ENCODE peak calls at places on chromosomes 6 and 20, in eight cellular contexts. O is fibroblast of pulmonary artery, V is RWPE1, X is AG09309, G is neural crest cell, Q is foreskin fibroblast, D is epithelial cell of esophagus, E is left ventricle myocardium inferior. P is an unnamed sample.

GRCh38 chr20:35312348-35312747 is 20.1 kb upstream of the FAM83C start:
- DNase-seq in E (no peak), V (peak), D (peak), O (peak), X (peak), Q (peak), G (no peak), P (no peak)

GRCh38 chr6:11978169-11978987 is 33.7 kb upstream of the HIVEP1 start:
- DNase-seq in G (no peak), X (no peak), E (no peak), D (no peak), O (no peak), V (no peak), Q (no peak), P (no peak)

GRCh38 chr6:144434308-144434990 is 149.3 kb downstream of the UTRN start:
- DNase-seq in E (no peak), D (peak), G (no peak), V (peak), Q (peak), X (peak), O (peak), P (no peak)

GRCh38 chr20:50403565-50404418 is 106.4 kb upstream of the PTPN1 start:
- DNase-seq in O (no peak), Q (no peak), E (no peak), D (no peak), X (no peak), G (no peak), V (no peak), P (no peak)

GRCh38 chr6:16316741-16317251 is 78.4 kb downstream of the GMPR start:
- DNase-seq in G (no peak), E (no peak), X (no peak), O (peak), V (peak), Q (peak), D (peak), P (no peak)

GRCh38 chr6:37889015-37889885 is 69.7 kb downstream of the ZFAND3 start:
- DNase-seq in E (no peak), G (no peak), X (no peak), D (peak), Q (no peak), O (no peak), V (no peak), P (no peak)

GRCh38 chr6:148432405-148433195 is 90.0 kb downstream of the SASH1 start:
- DNase-seq in X (no peak), E (no peak), G (no peak), V (no peak), O (peak), D (no peak), Q (no peak), P (no peak)

GRCh38 chr20:37902504-37903313 is at the start of gene VSTM2L:
- DNase-seq in E (no peak), G (peak), D (peak), Q (peak), V (peak), O (peak), X (peak), P (no peak)

GRCh38 chr20:33753763-33754162 is 22.0 kb downstream of the ZNF341 start:
- DNase-seq in G (no peak), O (peak), E (no peak), Q (peak), D (peak), V (no peak), X (no peak), P (no peak)

GRCh38 chr20:57003012-57003411 is 263.4 kb downstream of the BMP7 start:
- DNase-seq in E (no peak), X (no peak), O (no peak), V (no peak), G (no peak), Q (no peak), D (no peak), P (no peak)

GRCh38 chr6:66814156-66814555 is 1107.1 kb upstream of the EYS start:
- DNase-seq in E (no peak), X (no peak), V (no peak), D (no peak), Q (no peak), O (no peak), G (no peak), P (no peak)

GRCh38 chr20:44448753-44449546 is 26.7 kb upstream of the TTPAL start:
- DNase-seq in G (peak), O (no peak), X (no peak), V (no peak), Q (no peak), D (peak), E (no peak), P (peak)

GRCh38 chr6:100823041-100823440 is 58.1 kb downstream of the ASCC3 start:
- DNase-seq in V (no peak), X (no peak), E (no peak), O (no peak), D (no peak), Q (no peak), G (no peak), P (no peak)

GRCh38 chr6:18213439-18213838 is 50.9 kb downstream of the DEK start:
- DNase-seq in O (no peak), Q (no peak), X (no peak), D (no peak), V (no peak), E (no peak), G (no peak), P (no peak)

GRCh38 chr20:46145646-46146045 is 27.5 kb downstream of the CD40 start:
- DNase-seq in E (no peak), O (no peak), Q (no peak), V (no peak), D (no peak), X (no peak), G (no peak), P (no peak)

GRCh38 chr20:51480507-51481270 is 61.8 kb downstream of the NFATC2 start:
- DNase-seq in Q (no peak), G (no peak), E (no peak), O (no peak), D (no peak), X (no peak), V (no peak), P (no peak)

GRCh38 chr6:24666097-24666615 is 543 bp downstream of the TDP2 start:
- DNase-seq in G (no peak), O (peak), Q (peak), E (peak), X (no peak), D (peak), V (peak), P (no peak)

GRCh38 chr20:24838551-24839530 is 110.2 kb upstream of the CST7 start:
- DNase-seq in V (no peak), X (peak), O (no peak), E (no peak), D (peak), Q (peak), G (no peak), P (no peak)

GRCh38 chr6:147774856-147775255 is 266.4 kb downstream of the SAMD5 start:
- DNase-seq in O (no peak), X (no peak), G (no peak), E (no peak), V (no peak), Q (no peak), D (no peak), P (no peak)

GRCh38 chr6:79538481-79538971 is 1.3 kb upstream of the LCA5 start:
- DNase-seq in E (no peak), G (no peak), Q (peak), X (no peak), V (peak), D (peak), O (peak), P (no peak)

GRCh38 chr6:19719691-19720127 is 117.5 kb upstream of the ID4 start:
- DNase-seq in G (peak), O (peak), E (no peak), Q (peak), V (no peak), X (no peak), D (peak), P (no peak)

GRCh38 chr6:10933126-10933525 is 46.3 kb downstream of the SYCP2L start:
- DNase-seq in Q (no peak), G (no peak), V (no peak), E (no peak), O (no peak), X (no peak), D (no peak), P (no peak)

GRCh38 chr20:22341508-22341907 is 242.9 kb downstream of the FOXA2 start:
- DNase-seq in D (peak), V (peak), X (no peak), E (no peak), G (no peak), Q (no peak), O (peak), P (no peak)

GRCh38 chr6:12064125-12064524 is 52.0 kb downstream of the HIVEP1 start:
- DNase-seq in Q (peak), E (no peak), D (no peak), X (peak), O (no peak), V (no peak), G (no peak), P (no peak)

GRCh38 chr6:5084192-5084786 is 852 bp upstream of the PPP1R3G start:
- DNase-seq in X (no peak), Q (no peak), O (no peak), E (peak), G (no peak), V (no peak), D (no peak), P (no peak)

GRCh38 chr6:7155871-7156579 is 48.3 kb downstream of the RREB1 start:
- DNase-seq in V (no peak), G (no peak), D (no peak), Q (no peak), E (no peak), O (no peak), X (no peak), P (no peak)

GRCh38 chr6:16559091-16559490 is 202.2 kb downstream of the ATXN1 start:
- DNase-seq in G (no peak), X (no peak), E (no peak), Q (no peak), O (peak), V (no peak), D (no peak), P (no peak)

GRCh38 chr6:149834513-149835481 is 29.4 kb downstream of the LRP11 start:
- DNase-seq in G (peak), E (no peak), D (peak), O (peak), Q (peak), V (peak), X (no peak), P (no peak)

GRCh38 chr6:7432391-7433207 is 43.0 kb downstream of the RIOK1 start:
- DNase-seq in Q (no peak), O (no peak), X (no peak), D (no peak), V (no peak), G (no peak), E (no peak), P (no peak)

GRCh38 chr6:134621858-134622257 is 303.9 kb upstream of the SGK1 start:
- DNase-seq in O (no peak), Q (peak), X (no peak), E (no peak), V (peak), D (peak), G (no peak), P (no peak)

GRCh38 chr20:1809121-1809520 is 86.1 kb upstream of the SIRPA start:
- DNase-seq in G (no peak), V (peak), Q (peak), X (no peak), O (peak), D (peak), E (no peak), P (no peak)

GRCh38 chr6:70108230-70108629 is 194.7 kb downstream of the COL9A1 start:
- DNase-seq in X (no peak), O (peak), Q (peak), E (no peak), D (peak), G (peak), V (peak), P (no peak)

GRCh38 chr20:1761116-1761515 is 103.5 kb upstream of the SIRPG start:
- DNase-seq in D (peak), Q (peak), X (peak), G (no peak), E (no peak), V (peak), O (peak), P (no peak)

GRCh38 chr6:110513001-110513400 is 36.6 kb upstream of the SLC22A16 start:
- DNase-seq in O (peak), X (no peak), V (no peak), D (peak), G (no peak), Q (peak), E (no peak), P (no peak)

GRCh38 chr6:81750660-81751387 is 1.7 kb downstream of the TENT5A start:
- DNase-seq in V (peak), D (peak), O (peak), E (no peak), G (no peak), X (no peak), Q (peak), P (no peak)

GRCh38 chr6:96898241-96898851 is 655 bp upstream of the NDUFAF4 start:
- DNase-seq in Q (peak), D (peak), O (peak), V (peak), E (no peak), G (no peak), X (no peak), P (no peak)

GRCh38 chr6:37696220-37696840 is 1.4 kb downstream of the MDGA1 start:
- DNase-seq in V (peak), E (no peak), G (peak), Q (peak), D (peak), X (no peak), O (peak), P (no peak)

GRCh38 chr6:111799576-111800467 is 73.4 kb downstream of the FYN start:
- DNase-seq in V (no peak), Q (no peak), G (no peak), E (no peak), D (no peak), X (no peak), O (no peak), P (no peak)
- TF ChIP-seq CTCF in V (no peak), Q (no peak), G (peak), E (no peak), D (no peak), X (peak), O (peak), P (peak)

GRCh38 chr6:135940783-135941182 is 89.3 kb downstream of the PDE7B start:
- DNase-seq in O (no peak), D (no peak), V (no peak), G (no peak), E (no peak), Q (no peak), X (no peak), P (no peak)

GRCh38 chr6:135937126-135937525 is 85.6 kb downstream of the PDE7B start:
- DNase-seq in Q (no peak), V (no peak), E (no peak), O (no peak), X (no peak), D (no peak), G (no peak), P (no peak)

GRCh38 chr6:135936606-135937005 is 85.1 kb downstream of the PDE7B start:
- DNase-seq in D (peak), O (peak), E (no peak), Q (peak), G (no peak), V (peak), X (peak), P (no peak)

GRCh38 chr6:135939216-135939610 is 87.7 kb downstream of the PDE7B start:
- DNase-seq in O (no peak), X (no peak), E (no peak), V (no peak), D (no peak), G (no peak), Q (peak), P (no peak)

GRCh38 chr6:135938588-135939215 is 87.2 kb downstream of the PDE7B start:
- DNase-seq in G (no peak), V (no peak), X (no peak), O (peak), Q (peak), D (peak), E (peak), P (no peak)
- TF ChIP-seq CTCF in G (peak), V (no peak), X (peak), O (peak), Q (no peak), D (peak), E (peak), P (peak)

GRCh38 chr6:121615493-121615892 is 180.0 kb downstream of the GJA1 start:
- DNase-seq in Q (no peak), X (no peak), D (peak), V (no peak), O (no peak), G (no peak), E (no peak), P (no peak)

GRCh38 chr6:121614115-121614514 is 178.7 kb downstream of the GJA1 start:
- DNase-seq in Q (peak), X (no peak), V (no peak), D (no peak), G (no peak), E (no peak), O (peak), P (no peak)

GRCh38 chr6:121619013-121619412 is 183.6 kb downstream of the GJA1 start:
- DNase-seq in Q (no peak), E (no peak), X (no peak), G (no peak), V (no peak), O (no peak), D (no peak), P (no peak)

GRCh38 chr6:121617388-121617787 is 181.9 kb downstream of the GJA1 start:
- DNase-seq in E (no peak), G (no peak), O (no peak), D (no peak), Q (no peak), X (no peak), V (no peak), P (no peak)

GRCh38 chr6:121616411-121616810 is 181.0 kb downstream of the GJA1 start:
- DNase-seq in X (no peak), O (no peak), D (peak), V (no peak), Q (no peak), G (no peak), E (no peak), P (no peak)
- TF ChIP-seq CTCF in X (no peak), O (no peak), D (no peak), V (no peak), Q (no peak), G (no peak), E (no peak), P (no peak)

GRCh38 chr6:31356216-31356945 is 598 bp downstream of the HLA-B start:
- DNase-seq in G (no peak), D (no peak), E (peak), Q (peak), O (peak), X (no peak), V (no peak), P (no peak)
- TF ChIP-seq CTCF in G (no peak), D (no peak), E (no peak), Q (no peak), O (no peak), X (peak), V (no peak), P (no peak)

GRCh38 chr20:8535403-8536003 is 403.4 kb downstream of the PLCB1 start:
- DNase-seq in O (peak), G (no peak), E (no peak), X (no peak), V (peak), Q (peak), D (no peak), P (no peak)
- TF ChIP-seq CTCF in O (peak), G (peak), E (peak), X (peak), V (peak), Q (peak), D (peak), P (peak)

DNA sequence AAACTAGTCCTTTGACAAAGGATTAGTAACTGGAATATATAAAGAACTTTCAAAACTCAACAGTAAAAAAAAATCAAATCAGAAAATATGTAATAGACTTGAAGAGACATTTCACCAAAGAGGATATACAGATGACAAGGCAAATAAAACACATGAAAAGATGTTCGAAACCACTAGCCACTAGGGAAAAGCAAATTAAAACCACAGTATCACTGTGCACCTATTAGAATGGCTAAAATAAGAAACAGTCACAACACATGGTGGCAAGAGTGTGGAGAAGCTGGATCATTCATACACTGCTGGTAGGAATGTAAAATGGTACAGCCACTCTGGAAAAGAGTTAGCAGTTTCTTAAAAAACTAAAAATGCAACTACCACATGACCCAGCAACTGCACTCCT is 14.9 kb downstream of the ZBTB2 start:
- DNase-seq in G (no peak), E (no peak), D (no peak), Q (no peak), X (no peak), V (no peak), O (no peak), P (no peak)
- TF ChIP-seq CTCF in G (peak), E (no peak), D (no peak), Q (no peak), X (no peak), V (no peak), O (no peak), P (peak)

P was measured in chondrocyte.